ENCODE peak calls at places on chromosomes 3 and 15, in eight cellular contexts. W is iPS DF 6.9, C is RWPE2, T is trophoblast cell, R is adrenal gland, L is uterus, Q is esophagus squamous epithelium, P is body of pancreas. G is an unnamed sample. For H3K4me1, the result is how much of the 10 kb centered on the place peaks cover.

GRCh38 chr3:66692751-66693140 is 191.9 kb upstream of the LRIG1 start:
- DNase-seq in W (no peak), R (no peak), L (no peak), C (no peak), T (no peak), Q (no peak), P (no peak), G (no peak)

GRCh38 chr3:183310936-183311335 is 57.9 kb downstream of the B3GNT5 start:
- DNase-seq in P (no peak), C (no peak), L (no peak), T (no peak), R (no peak), W (no peak), Q (no peak), G (no peak)

GRCh38 chr3:18444597-18445420 is 19.7 kb upstream of the SATB1 start:
- DNase-seq in L (peak), Q (no peak), W (no peak), P (peak), T (peak), R (peak), C (no peak), G (no peak)

GRCh38 chr15:96321422-96322391 is 8.8 kb upstream of the NR2F2 start:
- DNase-seq in Q (no peak), W (no peak), R (peak), L (peak), T (no peak), P (peak), C (no peak), G (no peak)

GRCh38 chr3:8622873-8623725 is 21.5 kb downstream of the SSUH2 start:
- DNase-seq in T (peak), P (peak), R (peak), Q (no peak), L (peak), W (peak), C (peak), G (peak)

GRCh38 chr3:39668420-39668819 is 141.0 kb upstream of the MYRIP start:
- DNase-seq in P (peak), T (peak), Q (no peak), R (peak), C (no peak), W (peak), L (no peak), G (no peak)

GRCh38 chr15:66766282-66767228 is 64.5 kb downstream of the SMAD6 start:
- DNase-seq in C (no peak), R (no peak), W (no peak), P (no peak), T (no peak), L (no peak), Q (no peak), G (no peak)

GRCh38 chr3:150370129-150370602 is 37.9 kb upstream of the TSC22D2 start:
- DNase-seq in W (no peak), P (peak), T (peak), L (peak), R (peak), C (peak), Q (no peak), G (peak)

GRCh38 chr15:57218826-57219576 is 157.3 kb upstream of the CGNL1 start:
- DNase-seq in T (no peak), C (no peak), W (peak), Q (no peak), L (no peak), P (no peak), R (no peak), G (no peak)

GRCh38 chr3:140252812-140253656 is 318.0 kb downstream of the CLSTN2 start:
- DNase-seq in T (no peak), C (no peak), W (no peak), P (no peak), Q (no peak), R (no peak), L (no peak), G (no peak)

GRCh38 chr3:23900744-23901143 is 16.0 kb downstream of the NKIRAS1 start:
- DNase-seq in L (no peak), Q (no peak), T (peak), R (no peak), C (no peak), W (no peak), P (no peak), G (no peak)

GRCh38 chr3:32451049-32451659 is 51.5 kb downstream of the CMTM6 start:
- DNase-seq in L (no peak), R (no peak), P (no peak), T (no peak), Q (no peak), W (no peak), C (no peak), G (no peak)

GRCh38 chr3:190024912-190025311 is 95.8 kb downstream of the P3H2 start:
- DNase-seq in W (no peak), P (no peak), R (no peak), Q (no peak), C (no peak), T (no peak), L (no peak), G (no peak)

GRCh38 chr3:98657429-98657828 is 64.0 kb upstream of the CPOX start:
- DNase-seq in P (peak), R (no peak), T (peak), W (peak), Q (no peak), C (no peak), L (no peak), G (no peak)

GRCh38 chr3:126474498-126475410 is 937 bp downstream of the ZXDC start:
- DNase-seq in Q (peak), W (no peak), P (peak), R (peak), T (peak), C (peak), L (peak), G (peak)

GRCh38 chr3:188553569-188553968 is 399.6 kb downstream of the LPP start:
- DNase-seq in L (no peak), P (no peak), T (no peak), Q (no peak), C (no peak), R (no peak), W (no peak), G (no peak)

GRCh38 chr15:85554852-85555521 is 174.6 kb downstream of the AKAP13 start:
- DNase-seq in P (no peak), R (no peak), L (no peak), W (no peak), C (no peak), T (no peak), Q (no peak), G (no peak)

GRCh38 chr3:112856537-112856936 is 9.9 kb upstream of the CD200R1L start:
- DNase-seq in W (no peak), Q (no peak), C (no peak), R (no peak), T (no peak), P (no peak), L (no peak), G (no peak)

GRCh38 chr3:188348445-188349244 is 194.7 kb downstream of the LPP start:
- DNase-seq in L (peak), T (peak), C (peak), Q (no peak), W (no peak), R (peak), P (peak), G (peak)

GRCh38 chr3:197792019-197792647 is 1.1 kb downstream of the LRCH3 start:
- DNase-seq in Q (no peak), L (no peak), P (no peak), W (no peak), C (no peak), T (peak), R (no peak), G (no peak)

GRCh38 chr3:196168808-196169391 is 42.3 kb downstream of the ZDHHC19 start:
- DNase-seq in R (peak), C (no peak), Q (no peak), T (no peak), L (no peak), W (no peak), P (peak), G (no peak)

GRCh38 chr15:66787472-66787871 is 85.4 kb downstream of the SMAD6 start:
- DNase-seq in L (no peak), Q (no peak), T (no peak), R (no peak), C (no peak), W (no peak), P (no peak), G (no peak)

GRCh38 chr3:106683931-106684330 is 693.3 kb upstream of the CCDC54 start:
- DNase-seq in Q (no peak), P (no peak), L (no peak), R (no peak), T (no peak), C (no peak), W (no peak), G (no peak)

GRCh38 chr15:64211696-64212095 is 48.9 kb upstream of the PPIB start:
- DNase-seq in L (no peak), W (no peak), R (no peak), C (no peak), Q (no peak), P (no peak), T (no peak), G (no peak)

GRCh38 chr3:14523792-14524191 is 16.4 kb downstream of the GRIP2 start:
- DNase-seq in R (no peak), Q (no peak), T (peak), P (no peak), C (peak), W (no peak), L (no peak), G (no peak)

DNA sequence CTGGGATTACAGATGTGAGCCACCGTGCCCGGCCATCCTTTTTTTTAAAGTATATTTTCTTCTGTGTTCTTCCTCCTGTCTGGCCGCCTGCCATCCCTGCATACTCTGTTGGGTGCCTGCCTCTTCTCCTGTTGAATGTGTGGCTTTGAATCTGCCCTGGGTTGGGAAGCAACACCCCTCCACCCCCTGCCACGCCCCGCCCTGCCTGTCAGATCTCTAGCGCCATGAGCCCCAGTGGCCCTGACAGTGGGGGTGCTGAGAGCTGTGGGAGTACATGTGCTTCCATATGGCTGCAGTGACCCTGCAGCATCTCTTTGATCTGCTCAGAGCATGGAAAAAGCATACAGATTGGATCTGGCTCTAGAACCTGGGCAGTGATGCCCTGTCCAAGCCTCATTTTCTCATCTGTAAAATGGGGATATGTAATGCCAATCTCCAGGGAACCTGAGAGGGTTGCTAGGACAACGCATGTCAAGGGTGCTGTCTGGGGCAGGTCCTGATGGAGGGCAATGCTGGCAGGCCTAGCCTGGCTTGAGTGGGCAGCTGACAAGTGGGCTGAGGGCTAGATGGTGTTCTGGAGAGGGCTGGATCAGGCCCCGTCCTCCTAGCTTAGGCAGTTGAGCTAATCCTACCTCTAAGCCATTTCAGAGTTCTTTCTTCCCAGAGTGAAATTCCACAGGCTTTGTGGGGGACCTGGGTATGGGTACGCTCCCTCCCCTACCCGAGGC is 23.9 kb downstream of the CCDC13 start:
- DNase-seq in W (no peak), R (no peak), T (no peak), P (peak), L (peak), C (peak), Q (no peak), G (peak)
- H3K4me1 ChIP-seq in W (under half), R (under half), T (under half), P (under half), L (under half), C (under half), Q (under half), G (under half)

DNA sequence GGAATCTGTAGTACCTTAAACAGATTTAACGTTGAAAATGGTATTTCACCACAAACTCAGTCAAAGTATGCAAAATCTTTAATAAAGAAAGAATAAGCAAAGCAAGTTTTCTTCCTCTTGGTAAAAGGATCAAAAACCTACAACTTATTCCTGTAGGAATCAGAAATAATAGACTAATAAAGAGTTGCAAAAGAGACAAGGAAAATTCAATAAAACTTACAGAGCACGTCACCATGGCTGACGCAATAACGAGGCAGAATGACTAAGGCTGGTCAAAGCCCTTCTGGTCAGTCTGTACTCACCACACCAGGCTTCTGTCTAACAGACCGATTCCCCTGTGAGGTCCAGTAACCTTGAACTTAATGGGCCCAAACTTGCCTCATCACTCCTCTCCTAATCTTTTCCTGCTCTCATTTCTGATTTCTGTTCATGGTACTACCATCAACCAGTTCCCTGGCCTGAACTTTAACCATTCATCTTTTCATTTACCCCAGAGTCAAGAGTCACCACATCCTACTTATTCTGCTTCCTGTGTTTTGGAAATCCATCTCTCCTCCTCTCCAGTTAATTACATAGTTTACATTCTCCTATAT is 5.0 kb downstream of the MASP1 start:
- DNase-seq in W (no peak), P (no peak), C (no peak), R (no peak), Q (no peak), T (peak), L (peak), G (no peak)
- H3K27ac ChIP-seq in W (no peak), P (no peak), C (no peak), R (no peak), Q (no peak), T (no peak), L (peak), G (no peak)

GRCh38 chr15:89103481-89104171 is 15.4 kb downstream of the ABHD2 start:
- DNase-seq in C (no peak), Q (no peak), P (peak), R (no peak), L (no peak), W (no peak), T (no peak), G (no peak)

GRCh38 chr15:89107984-89108383 is 19.7 kb downstream of the ABHD2 start:
- DNase-seq in Q (no peak), P (no peak), L (no peak), C (no peak), T (peak), R (no peak), W (no peak), G (no peak)

GRCh38 chr15:89106200-89106599 is 17.9 kb downstream of the ABHD2 start:
- DNase-seq in P (no peak), Q (no peak), W (no peak), R (no peak), C (no peak), T (no peak), L (no peak), G (no peak)

GRCh38 chr15:89104172-89104564 is 15.9 kb downstream of the ABHD2 start:
- DNase-seq in R (no peak), W (no peak), L (peak), C (no peak), T (no peak), Q (no peak), P (no peak), G (no peak)

GRCh38 chr15:89105147-89105546 is 16.9 kb downstream of the ABHD2 start:
- DNase-seq in Q (no peak), W (no peak), C (no peak), L (no peak), P (no peak), R (no peak), T (peak), G (peak)
- H3K4me1 ChIP-seq in Q (half or more), W (under half), C (half or more), L (under half), P (half or more), R (under half), T (under half), G (half or more)

DNA sequence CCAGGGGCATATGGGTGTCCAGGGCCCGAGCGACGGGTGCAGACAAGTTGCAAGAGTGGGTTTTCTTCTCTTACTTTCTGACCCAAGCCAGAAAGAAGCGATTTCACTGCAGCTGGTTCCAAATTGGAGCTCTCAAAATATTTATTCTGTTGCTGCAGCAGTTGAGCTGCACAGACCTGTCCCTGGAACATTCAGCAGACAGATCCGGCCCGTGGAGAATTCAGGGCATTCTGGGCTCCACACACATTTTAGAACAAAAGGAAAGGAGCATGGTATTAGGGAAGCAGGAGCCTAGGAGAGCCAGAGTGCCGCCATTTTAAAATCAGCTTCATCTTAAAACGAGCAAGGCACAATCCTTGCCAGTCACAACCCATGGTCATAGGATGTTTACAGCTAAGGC is 135.3 kb upstream of the TPM1 start:
- DNase-seq in Q (no peak), W (no peak), P (no peak), L (no peak), R (no peak), T (no peak), C (no peak), G (no peak)
- H3K27ac ChIP-seq in Q (peak), W (no peak), P (no peak), L (no peak), R (no peak), T (no peak), C (no peak), G (no peak)

G was measured in SJSA1.